ENCODE peak calls at places on chromosomes 12 and 14, in four cellular contexts. Z, N, E and U are unnamed samples.

GRCh38 chr14:59576332-59577294 is at the start of gene CCDC175:
- DNase-seq in E (peak), N (peak), Z (peak), U (peak)

GRCh38 chr14:97704316-97704715 is 907.1 kb downstream of the VRK1 start:
- DNase-seq in N (no peak), E (no peak), Z (no peak), U (no peak)

GRCh38 chr12:80754259-80754658 is 37.5 kb downstream of the MYF5 start:
- DNase-seq in N (no peak), E (no peak), Z (no peak), U (no peak)

GRCh38 chr12:56645201-56645716 is 525 bp downstream of the ATP5F1B start:
- DNase-seq in E (no peak), Z (no peak), N (no peak), U (no peak)

GRCh38 chr12:16347391-16348298 is at the start of gene MGST1:
- DNase-seq in Z (peak), N (peak), E (peak), U (peak)

GRCh38 chr14:78403278-78403815 is 233.2 kb downstream of the NRXN3 start:
- DNase-seq in N (peak), Z (no peak), E (no peak), U (no peak)

GRCh38 chr12:124389537-124390441 is 94.9 kb downstream of the RFLNA start:
- DNase-seq in E (peak), Z (no peak), N (no peak), U (no peak)

GRCh38 chr12:62438098-62438692 is 28.4 kb upstream of the MON2 start:
- DNase-seq in E (peak), N (peak), Z (peak), U (peak)

GRCh38 chr12:132488127-132489077 is 1.5 kb upstream of the FBRSL1 start:
- DNase-seq in Z (peak), N (no peak), E (no peak), U (no peak)

GRCh38 chr14:106872619-106873446 is 1346.5 kb downstream of the TMEM121 start:
- DNase-seq in N (no peak), E (peak), Z (peak), U (peak)

GRCh38 chr12:75865315-75865714 is 166.3 kb downstream of the PHLDA1 start:
- DNase-seq in E (no peak), Z (no peak), N (no peak), U (no peak)

GRCh38 chr12:7934560-7935463 is 1.2 kb downstream of the SLC2A3 start:
- DNase-seq in N (no peak), E (no peak), Z (no peak), U (no peak)

GRCh38 chr14:104295681-104296387 is 157.4 kb downstream of the KIF26A start:
- DNase-seq in E (no peak), Z (no peak), N (no peak), U (no peak)

GRCh38 chr14:67580336-67581230 is 19.5 kb downstream of the PIGH start:
- DNase-seq in N (no peak), E (no peak), Z (no peak), U (no peak)

GRCh38 chr14:28785096-28785952 is 18.7 kb downstream of the FOXG1 start:
- DNase-seq in Z (no peak), E (no peak), N (no peak), U (no peak)

GRCh38 chr14:54738009-54738408 is 164.6 kb downstream of the GCH1 start:
- DNase-seq in N (no peak), E (no peak), Z (no peak), U (no peak)

GRCh38 chr14:56686416-56686815 is 106.8 kb downstream of the TMEM260 start:
- DNase-seq in E (peak), Z (no peak), N (no peak), U (no peak)

GRCh38 chr12:46472893-46473633 is 100.5 kb upstream of the SLC38A2 start:
- DNase-seq in Z (peak), E (peak), N (no peak), U (peak)

GRCh38 chr14:100679707-100680438 is 46.8 kb upstream of the DLK1 start:
- DNase-seq in E (peak), Z (no peak), N (no peak), U (no peak)

GRCh38 chr14:94461526-94462218 is 9.1 kb upstream of the SERPINA11 start:
- DNase-seq in Z (no peak), E (no peak), N (no peak), U (no peak)

GRCh38 chr14:66572836-66573235 is 64.9 kb downstream of the GPHN start:
- DNase-seq in N (no peak), Z (no peak), E (no peak), U (no peak)

GRCh38 chr14:66563731-66564130 is 55.8 kb downstream of the GPHN start:
- DNase-seq in E (no peak), Z (no peak), N (no peak), U (no peak)

GRCh38 chr14:66568220-66568619 is 60.3 kb downstream of the GPHN start:
- DNase-seq in N (no peak), Z (no peak), E (no peak), U (no peak)
- TF ChIP-seq CTCF in N (no peak), Z (no peak), E (no peak), U (peak)

DNA sequence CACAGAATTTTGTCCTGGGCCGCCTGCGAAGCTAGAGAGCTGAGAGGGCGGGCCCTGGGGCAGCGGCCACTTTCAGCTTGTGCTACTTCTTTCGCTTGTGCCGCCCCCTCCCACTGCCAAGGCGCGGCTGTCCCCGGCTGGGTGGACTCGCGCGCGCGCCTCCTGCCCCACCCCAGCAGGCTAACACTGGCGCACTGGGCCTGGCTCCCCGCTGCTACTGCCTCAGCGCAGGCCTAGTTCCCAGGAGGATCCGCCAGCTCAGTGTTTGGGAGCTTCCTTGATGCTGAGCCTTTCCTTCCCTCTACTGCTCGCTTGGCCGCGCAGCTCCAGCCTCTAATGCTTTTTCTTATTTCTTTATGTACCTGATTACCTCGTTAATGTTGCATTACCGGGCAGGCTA is 27.4 kb upstream of the METAP2 start:
- DNase-seq in Z (no peak), E (peak), N (no peak), U (no peak)
- TF ChIP-seq SMC3 in Z (no peak), E (no peak), N (no peak), U (no peak)

DNA sequence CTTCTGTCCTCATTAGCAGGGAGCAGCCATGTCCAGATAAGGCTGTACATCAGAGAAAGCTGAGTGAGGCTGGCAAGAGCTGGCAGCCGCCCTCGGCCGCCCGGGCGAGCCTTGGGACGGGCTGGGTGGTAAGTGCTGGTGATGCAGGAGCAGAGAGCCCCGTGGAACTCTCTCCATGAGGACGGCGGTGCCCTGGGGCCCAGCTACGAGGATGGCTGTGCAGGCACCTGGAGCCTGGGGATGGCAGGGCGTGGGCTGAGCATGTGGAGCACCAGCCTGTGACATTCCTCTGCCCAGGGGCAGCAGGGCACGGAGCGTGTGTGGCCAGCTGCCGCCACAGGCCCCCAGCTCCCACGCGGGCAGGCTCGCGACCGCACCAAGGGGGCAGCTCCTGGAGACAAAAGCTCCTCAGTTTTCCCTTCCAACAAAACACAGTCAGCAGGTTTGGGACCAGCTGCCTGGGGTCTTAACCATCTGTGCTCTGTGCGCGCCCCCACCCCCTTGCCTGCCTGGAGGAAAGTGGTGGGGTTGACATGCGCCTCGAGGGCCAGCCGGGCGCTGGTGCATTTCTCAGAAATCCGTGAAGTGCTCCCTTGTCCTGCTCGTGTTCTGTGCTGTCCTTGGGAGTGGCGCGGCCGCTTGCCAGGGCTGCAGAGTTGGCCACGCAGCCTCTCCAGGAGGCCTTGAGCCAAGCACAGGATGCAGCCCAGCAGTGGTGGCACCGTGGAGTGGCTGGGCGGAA is 21.4 kb downstream of the PACS2 start:
- DNase-seq in Z (no peak), E (no peak), N (no peak), U (no peak)
- TF ChIP-seq CHD4 in Z (no peak), E (no peak), N (no peak), U (no peak)

GRCh38 chr14:92325835-92326234 is 2.9 kb downstream of the SLC24A4 start:
- DNase-seq in N (no peak), Z (no peak), E (no peak), U (peak)
- TF ChIP-seq CTCF in N (peak), Z (peak), E (peak), U (peak)

GRCh38 chr14:64719601-64720000 is 15.4 kb downstream of the PLEKHG3 start:
- DNase-seq in N (no peak), E (no peak), Z (no peak), U (no peak)
- TF ChIP-seq SMC3 in N (no peak), E (no peak), Z (no peak), U (no peak)

GRCh38 chr14:23364604-23365352 is at the start of gene EFS:
- DNase-seq in Z (no peak), E (no peak), N (no peak), U (no peak)
- TF ChIP-seq CHD4 in Z (no peak), E (no peak), N (no peak), U (no peak)

GRCh38 chr14:105635560-105635959 is 109.2 kb downstream of the TMEM121 start:
- DNase-seq in Z (no peak), E (no peak), N (no peak), U (no peak)

GRCh38 chr14:105632010-105632409 is 105.6 kb downstream of the TMEM121 start:
- DNase-seq in E (no peak), N (no peak), Z (no peak), U (no peak)

GRCh38 chr14:105641075-105641937 is 114.9 kb downstream of the TMEM121 start:
- DNase-seq in N (no peak), E (no peak), Z (no peak), U (no peak)

GRCh38 chr14:105636935-105637334 is 110.6 kb downstream of the TMEM121 start:
- DNase-seq in E (no peak), Z (no peak), N (no peak), U (no peak)
- TF ChIP-seq CTCF in E (no peak), Z (no peak), N (no peak), U (no peak)

GRCh38 chr14:35362911-35363374 is 41.6 kb downstream of the NFKBIA start:
- DNase-seq in N (no peak), E (no peak), Z (no peak), U (no peak)
- TF ChIP-seq SMC3 in N (no peak), E (no peak), Z (no peak), U (no peak)